ENCODE peak calls at places on chromosomes 6 and 20, in eight cellular contexts. S is B cell; E is natural killer cell treated with Interleukin-12 subunit alpha and Interleukin-12 subunit beta and Interleukin-15 and Interleukin-18, amount 100 ng/mL, for 72 hours; T is fibroblast of lung; F is left lung; O is progenitor cell of endocrine pancreas; U is RWPE1; V is pulmonary artery endothelial cell. D is an unnamed sample.

GRCh38 chr6:137223370-137224131 is 4.4 kb upstream of the IFNGR1 start:
- DNase-seq in S (no peak), E (no peak), T (peak), F (no peak), O (no peak), U (no peak), V (peak), D (no peak)

GRCh38 chr20:36856691-36857635 is 19.0 kb upstream of the TLDC2 start:
- DNase-seq in S (no peak), E (no peak), T (peak), F (no peak), O (no peak), U (no peak), V (peak), D (no peak)

GRCh38 chr20:20395856-20396600 is 28.1 kb downstream of the INSM1 start:
- DNase-seq in S (no peak), E (no peak), T (no peak), F (no peak), O (no peak), U (no peak), V (no peak), D (peak)

GRCh38 chr6:16804007-16804303 is 42.7 kb upstream of the ATXN1 start:
- DNase-seq in S (no peak), E (no peak), T (no peak), F (no peak), O (no peak), U (no peak), V (no peak), D (no peak)

GRCh38 chr6:11538049-11538798 is 675 bp downstream of the TMEM170B start:
- DNase-seq in S (peak), E (no peak), T (peak), F (peak), O (peak), U (no peak), V (no peak), D (peak)

GRCh38 chr6:148835920-148836441 is 89.2 kb downstream of the UST start:
- DNase-seq in S (no peak), E (no peak), T (peak), F (no peak), O (no peak), U (no peak), V (no peak), D (no peak)

GRCh38 chr20:4513720-4514119 is 208.0 kb upstream of the PRND start:
- DNase-seq in S (no peak), E (no peak), T (peak), F (no peak), O (no peak), U (peak), V (no peak), D (no peak)

GRCh38 chr6:158958504-158959386 is 41.3 kb downstream of the RSPH3 start:
- DNase-seq in S (peak), E (no peak), T (no peak), F (no peak), O (no peak), U (no peak), V (no peak), D (no peak)

GRCh38 chr20:57582432-57583288 is 21.8 kb downstream of the PCK1 start:
- DNase-seq in S (no peak), E (no peak), T (peak), F (peak), O (no peak), U (no peak), V (peak), D (peak)

GRCh38 chr6:151241853-151242252 is 2.1 kb downstream of the AKAP12 start:
- DNase-seq in S (no peak), E (no peak), T (no peak), F (no peak), O (no peak), U (no peak), V (no peak), D (no peak)

GRCh38 chr6:157244175-157244574 is 79.1 kb downstream of the TMEM242 start:
- DNase-seq in S (no peak), E (no peak), T (no peak), F (no peak), O (no peak), U (no peak), V (no peak), D (no peak)

GRCh38 chr20:47358672-47359532 is 2.4 kb upstream of the ZMYND8 start:
- DNase-seq in S (no peak), E (no peak), T (peak), F (peak), O (peak), U (peak), V (peak), D (peak)

GRCh38 chr6:45845546-45845945 is 170.1 kb downstream of the CLIC5 start:
- DNase-seq in S (no peak), E (no peak), T (peak), F (no peak), O (no peak), U (no peak), V (no peak), D (no peak)

GRCh38 chr6:38771111-38771694 is 56.1 kb downstream of the DNAH8 start:
- DNase-seq in S (no peak), E (no peak), T (peak), F (no peak), O (no peak), U (peak), V (peak), D (no peak)

GRCh38 chr6:11143394-11144371 is 32.2 kb upstream of the ERVFRD-1 start:
- DNase-seq in S (no peak), E (no peak), T (peak), F (peak), O (no peak), U (peak), V (no peak), D (no peak)

GRCh38 chr6:3884007-3884745 is 35.0 kb downstream of the FAM50B start:
- DNase-seq in S (no peak), E (no peak), T (peak), F (no peak), O (no peak), U (peak), V (peak), D (no peak)

GRCh38 chr6:15184441-15184861 is 61.4 kb upstream of the JARID2 start:
- DNase-seq in S (peak), E (no peak), T (no peak), F (no peak), O (no peak), U (no peak), V (no peak), D (no peak)

GRCh38 chr6:87633851-87634250 is 43.9 kb downstream of the ORC3 start:
- DNase-seq in S (no peak), E (no peak), T (no peak), F (no peak), O (no peak), U (no peak), V (no peak), D (no peak)

GRCh38 chr6:147202516-147203310 is 1.5 kb upstream of the STXBP5 start:
- DNase-seq in S (peak), E (peak), T (peak), F (peak), O (peak), U (peak), V (peak), D (peak)

GRCh38 chr20:41170386-41171105 is 33.2 kb downstream of the PLCG1 start:
- DNase-seq in S (no peak), E (no peak), T (no peak), F (no peak), O (no peak), U (no peak), V (no peak), D (no peak)

GRCh38 chr6:33678932-33679478 is 32.5 kb downstream of the UQCC2 start:
- DNase-seq in S (no peak), E (no peak), T (no peak), F (no peak), O (no peak), U (no peak), V (no peak), D (no peak)